ENCODE peak calls at places on chromosome 9, in six cellular contexts. V is HCT116, F is transverse colon, L is lower leg skin, D is GM12891, B is stomach. R is an unnamed sample.

GRCh38 chr9:23851024-23851629 is 25.1 kb upstream of the ELAVL2 start:
- DNase-seq in D (no peak), V (no peak), L (no peak), B (no peak), F (peak), R (peak)

GRCh38 chr9:127121628-127122175 is 733 bp downstream of the ANGPTL2 start:
- DNase-seq in D (no peak), F (no peak), V (no peak), B (no peak), L (no peak), R (no peak)

GRCh38 chr9:36903541-36904435 is 130.3 kb downstream of the PAX5 start:
- DNase-seq in B (peak), L (no peak), V (peak), F (no peak), D (no peak), R (peak)

GRCh38 chr9:104914458-104914857 is 13.5 kb downstream of the ABCA1 start:
- DNase-seq in V (no peak), L (no peak), B (no peak), D (no peak), F (no peak), R (peak)

GRCh38 chr9:96417051-96417586 is 1.1 kb downstream of the ZNF367 start:
- DNase-seq in D (peak), L (peak), B (peak), F (peak), V (peak), R (peak)

GRCh38 chr9:24590432-24590831 is 44.7 kb upstream of the IZUMO3 start:
- DNase-seq in D (no peak), L (no peak), B (no peak), F (no peak), V (no peak), R (no peak)

GRCh38 chr9:104386425-104387069 is 117.5 kb upstream of the OR13F1 start:
- DNase-seq in D (no peak), L (no peak), V (peak), F (no peak), B (no peak), R (no peak)

GRCh38 chr9:124477211-124478013 is 27.2 kb downstream of the ADGRD2 start:
- DNase-seq in D (no peak), B (no peak), F (no peak), L (no peak), V (no peak), R (no peak)

GRCh38 chr9:3908731-3909130 is 382.9 kb upstream of the RFX3 start:
- DNase-seq in V (no peak), F (no peak), B (no peak), L (no peak), D (no peak), R (no peak)

GRCh38 chr9:123225995-123226394 is 42.4 kb downstream of the STRBP start:
- DNase-seq in L (no peak), B (no peak), V (no peak), D (no peak), F (no peak), R (no peak)

GRCh38 chr9:1042466-1042865 is 7.7 kb upstream of the DMRT2 start:
- DNase-seq in V (no peak), B (no peak), L (no peak), D (no peak), F (peak), R (peak)

GRCh38 chr9:6384732-6385131 is 28.3 kb upstream of the UHRF2 start:
- DNase-seq in B (no peak), L (no peak), D (no peak), V (no peak), F (no peak), R (no peak)

GRCh38 chr9:136257381-136258298 is 12.0 kb upstream of the QSOX2 start:
- DNase-seq in D (no peak), L (no peak), F (no peak), V (no peak), B (no peak), R (no peak)

GRCh38 chr9:124770359-124771020 is 621 bp downstream of the NR6A1 start:
- DNase-seq in F (peak), B (no peak), D (no peak), V (no peak), L (no peak), R (peak)

GRCh38 chr9:16869961-16870605 is 387 bp downstream of the BNC2 start:
- DNase-seq in F (peak), D (peak), V (no peak), L (no peak), B (no peak), R (no peak)

GRCh38 chr9:91212592-91213243 is 149.0 kb downstream of the AUH start:
- DNase-seq in B (no peak), F (no peak), L (no peak), V (no peak), D (no peak), R (no peak)

GRCh38 chr9:91211414-91211813 is 150.3 kb downstream of the AUH start:
- DNase-seq in D (no peak), V (no peak), L (no peak), F (no peak), B (peak), R (no peak)

GRCh38 chr9:91214086-91214485 is 147.6 kb downstream of the AUH start:
- DNase-seq in V (no peak), F (no peak), B (no peak), L (no peak), D (no peak), R (no peak)

GRCh38 chr9:91210318-91210717 is 151.4 kb downstream of the AUH start:
- DNase-seq in B (no peak), F (no peak), D (no peak), V (no peak), L (no peak), R (no peak)

GRCh38 chr9:91211919-91212318 is 149.8 kb downstream of the AUH start:
- DNase-seq in B (peak), D (no peak), L (no peak), V (no peak), F (no peak), R (no peak)
- TF ChIP-seq POLR2A in B (no peak), D (no peak), L (no peak), V (no peak), F (no peak), R (no peak)

GRCh38 chr9:94639045-94639995 is at the start of gene FBP1:
- DNase-seq in F (peak), B (peak), V (no peak), L (no peak), D (peak), R (peak)
- TF ChIP-seq POLR2A in F (peak), B (no peak), V (no peak), L (no peak), D (no peak), R (no peak)

GRCh38 chr9:131477816-131478419 is 24.8 kb upstream of the POMT1 start:
- DNase-seq in F (no peak), V (no peak), B (no peak), D (no peak), L (no peak), R (no peak)

GRCh38 chr9:131477367-131477766 is 25.4 kb upstream of the POMT1 start:
- DNase-seq in F (no peak), V (no peak), B (no peak), D (no peak), L (no peak), R (no peak)

GRCh38 chr9:131475956-131476776 is 26.6 kb upstream of the POMT1 start:
- DNase-seq in B (no peak), D (no peak), F (no peak), L (no peak), V (no peak), R (no peak)

GRCh38 chr9:131475111-131475955 is 27.4 kb upstream of the POMT1 start:
- DNase-seq in L (no peak), F (no peak), V (no peak), B (no peak), D (no peak), R (no peak)

GRCh38 chr9:131476777-131477345 is 25.9 kb upstream of the POMT1 start:
- DNase-seq in V (no peak), F (no peak), L (no peak), B (no peak), D (no peak), R (no peak)
- TF ChIP-seq POLR2A in V (no peak), F (no peak), L (no peak), B (no peak), D (no peak), R (no peak)

GRCh38 chr9:129639756-129640085 is 2.2 kb downstream of the ASB6 start:
- DNase-seq in B (no peak), V (no peak), D (no peak), L (no peak), F (no peak), R (no peak)

GRCh38 chr9:129640086-129640870 is 1.7 kb downstream of the ASB6 start:
- DNase-seq in F (no peak), V (no peak), L (no peak), B (peak), D (no peak), R (no peak)

GRCh38 chr9:129643706-129644105 is 1.8 kb upstream of the ASB6 start:
- DNase-seq in B (no peak), D (no peak), V (no peak), F (no peak), L (no peak), R (no peak)

GRCh38 chr9:129640871-129641750 is 840 bp downstream of the ASB6 start:
- DNase-seq in L (no peak), D (peak), B (no peak), F (no peak), V (no peak), R (peak)

GRCh38 chr9:129641751-129642585 is at the start of gene ASB6:
- DNase-seq in D (peak), L (peak), B (peak), F (peak), V (peak), R (peak)
- TF ChIP-seq POLR2A in D (peak), L (no peak), B (no peak), F (peak), V (peak), R (peak)